ENCODE peak calls at places on chromosome 10, in ten cellular contexts. X, V, L, Y, G, H, T, M, W and E are unnamed samples.

GRCh38 chr10:93368210-93368609 is 113.9 kb downstream of the MYOF start:
- DNase-seq in H (no peak), Y (no peak), L (no peak), V (no peak), M (no peak), W (peak), G (no peak), T (no peak), X (no peak), E (no peak)

GRCh38 chr10:131700506-131700905 is 200.3 kb upstream of the PPP2R2D start:
- DNase-seq in L (no peak), G (no peak), T (no peak), X (no peak), M (no peak), V (no peak), W (no peak), H (no peak), Y (no peak), E (peak)

GRCh38 chr10:1869861-1870260 is 132.5 kb upstream of the ADARB2 start:
- DNase-seq in G (no peak), X (no peak), H (no peak), T (no peak), W (no peak), Y (no peak), V (no peak), M (no peak), L (no peak), E (no peak)

GRCh38 chr10:98269435-98269912 is 1.5 kb upstream of the LOXL4 start:
- DNase-seq in L (peak), M (peak), X (no peak), T (peak), H (no peak), G (peak), W (peak), V (peak), Y (no peak), E (peak)

GRCh38 chr10:129850790-129851189 is 113.3 kb downstream of the EBF3 start:
- DNase-seq in W (no peak), V (no peak), X (no peak), Y (no peak), G (no peak), T (no peak), H (no peak), M (no peak), L (no peak), E (no peak)

GRCh38 chr10:34995925-34996324 is 94.2 kb downstream of the CUL2 start:
- DNase-seq in L (no peak), V (no peak), G (peak), Y (no peak), T (no peak), W (no peak), M (no peak), X (no peak), H (no peak), E (no peak)

GRCh38 chr10:21313691-21314090 is 211.8 kb downstream of the SKIDA1 start:
- DNase-seq in G (no peak), H (no peak), V (no peak), L (no peak), W (no peak), T (no peak), M (no peak), Y (no peak), X (no peak), E (no peak)

GRCh38 chr10:122567056-122567660 is 6.6 kb downstream of the DMBT1 start:
- DNase-seq in H (peak), T (no peak), Y (no peak), W (peak), X (peak), M (no peak), V (peak), G (peak), L (no peak), E (no peak)

GRCh38 chr10:108801775-108802516 is 1121.4 kb downstream of the XPNPEP1 start:
- DNase-seq in T (no peak), H (no peak), W (peak), Y (no peak), V (peak), M (no peak), L (no peak), X (no peak), G (no peak), E (no peak)

GRCh38 chr10:104317195-104318095 is 20.8 kb downstream of the ITPRIP start:
- DNase-seq in H (no peak), V (peak), W (peak), L (no peak), G (no peak), M (no peak), Y (no peak), T (no peak), X (no peak), E (no peak)

GRCh38 chr10:131312261-131312801 is 810 bp upstream of the TCERG1L start:
- DNase-seq in T (no peak), W (no peak), H (peak), L (no peak), V (no peak), X (no peak), Y (peak), G (peak), M (no peak), E (no peak)

GRCh38 chr10:125334545-125334944 is 174.2 kb upstream of the CTBP2 start:
- DNase-seq in X (no peak), V (no peak), G (no peak), L (no peak), H (no peak), M (no peak), W (no peak), T (no peak), Y (no peak), E (no peak)

GRCh38 chr10:91378061-91378460 is 32.1 kb upstream of the HECTD2 start:
- DNase-seq in V (peak), W (peak), G (no peak), L (no peak), T (no peak), Y (no peak), X (no peak), H (no peak), M (no peak), E (no peak)

GRCh38 chr10:66838656-66839055 is 87.2 kb upstream of the LRRTM3 start:
- DNase-seq in V (no peak), W (no peak), X (no peak), Y (no peak), T (no peak), H (no peak), M (no peak), G (no peak), L (no peak), E (no peak)

GRCh38 chr10:111556666-111557065 is 479.8 kb downstream of the ADRA2A start:
- DNase-seq in V (no peak), H (no peak), L (no peak), T (no peak), M (no peak), Y (no peak), W (no peak), G (no peak), X (no peak), E (no peak)

GRCh38 chr10:94129393-94130130 is 135.8 kb downstream of the PLCE1 start:
- DNase-seq in V (peak), M (peak), H (no peak), T (no peak), G (no peak), Y (no peak), X (no peak), L (no peak), W (peak), E (no peak)

GRCh38 chr10:116316533-116316932 is 7.7 kb upstream of the CCDC172 start:
- DNase-seq in W (no peak), V (no peak), T (no peak), Y (no peak), L (no peak), X (no peak), G (no peak), H (no peak), M (no peak), E (no peak)

GRCh38 chr10:101841826-101842225 is 1.8 kb downstream of the KCNIP2 start:
- DNase-seq in T (no peak), W (no peak), X (no peak), L (no peak), M (no peak), V (no peak), G (no peak), H (no peak), Y (no peak), E (no peak)

GRCh38 chr10:19576576-19576975 is 239.7 kb upstream of the PLXDC2 start:
- DNase-seq in T (no peak), H (no peak), G (peak), V (no peak), M (no peak), W (no peak), X (no peak), Y (no peak), L (no peak), E (no peak)

GRCh38 chr10:24305551-24306506 is 96.9 kb downstream of the KIAA1217 start:
- DNase-seq in M (no peak), W (no peak), V (peak), X (no peak), H (no peak), G (no peak), L (no peak), Y (no peak), T (no peak), E (no peak)

GRCh38 chr10:27658788-27659187 is 86.8 kb downstream of the MKX start:
- DNase-seq in V (peak), X (no peak), L (no peak), T (no peak), Y (no peak), H (no peak), G (no peak), W (no peak), M (no peak), E (no peak)

GRCh38 chr10:142371-142770 is 7.1 kb downstream of the ZMYND11 start:
- DNase-seq in T (no peak), H (no peak), V (no peak), M (no peak), L (no peak), W (no peak), Y (no peak), G (no peak), X (no peak), E (no peak)

GRCh38 chr10:11483189-11484148 is 128.0 kb downstream of the USP6NL start:
- DNase-seq in V (no peak), W (no peak), L (no peak), T (no peak), H (no peak), Y (no peak), M (no peak), G (no peak), X (no peak), E (no peak)

GRCh38 chr10:67670401-67670800 is 25.6 kb downstream of the CTNNA3 start:
- DNase-seq in V (no peak), M (no peak), H (no peak), T (no peak), Y (no peak), G (no peak), X (no peak), W (no peak), L (no peak), E (no peak)